ENCODE peak calls at places on chromosomes 3 and 15, in eight cellular contexts. Q is sigmoid colon, B is PC-3, X is upper lobe of right lung, Z is left ventricle myocardium inferior, W is heart left ventricle, D is mucosa of descending colon, V is cardiac muscle cell. Y is an unnamed sample.
A peak's percentile ranks its signal among the peaks of the same experiment; 100 is the strongest.

GRCh38 chr3:194271459-194272035 is 79.6 kb downstream of the CPN2 start:
- DNase-seq in W (no peak), X (peak; percentile 83), B (no peak), Q (no peak), V (no peak), D (no peak), Z (no peak), Y (no peak)

GRCh38 chr3:170321326-170322034 is 36.0 kb upstream of the SKIL start:
- DNase-seq in W (no peak), B (no peak), X (no peak), V (no peak), Q (no peak), Z (no peak), D (no peak), Y (no peak)

GRCh38 chr3:112199622-112200316 is 66.7 kb upstream of the GCSAM start:
- DNase-seq in Q (no peak), D (no peak), W (no peak), X (no peak), B (peak; percentile 95), V (no peak), Z (no peak), Y (no peak)

GRCh38 chr15:73265536-73266153 is 103.1 kb downstream of the HCN4 start:
- DNase-seq in Q (no peak), Z (no peak), V (peak; percentile 71), D (peak; percentile 40), B (peak; percentile 56), X (no peak), W (no peak), Y (no peak)

GRCh38 chr15:99605490-99605931 is 39.7 kb downstream of the MEF2A start:
- DNase-seq in Z (no peak), V (peak; percentile 23), D (no peak), Q (no peak), X (no peak), W (no peak), B (peak; percentile 32), Y (peak; percentile 81)

GRCh38 chr3:167899090-167899489 is 163.6 kb downstream of the SERPINI1 start:
- DNase-seq in X (no peak), V (no peak), B (no peak), W (no peak), D (no peak), Z (no peak), Q (no peak), Y (no peak)

GRCh38 chr15:87843312-87843711 is 413.2 kb downstream of the NTRK3 start:
- DNase-seq in Z (no peak), W (no peak), V (no peak), X (peak; percentile 54), Q (no peak), B (no peak), D (no peak), Y (no peak)

GRCh38 chr15:90412356-90413194 is 24.5 kb downstream of the IQGAP1 start:
- DNase-seq in Z (no peak), D (no peak), V (peak; percentile 29), X (no peak), B (peak; percentile 82), W (no peak), Q (no peak), Y (peak; percentile 88)

GRCh38 chr3:55484191-55484644 is 2.9 kb downstream of the WNT5A start:
- DNase-seq in Q (no peak), Z (peak; percentile 12), V (peak; percentile 30), D (no peak), B (no peak), X (peak; percentile 65), W (no peak), Y (no peak)

GRCh38 chr3:170426240-170426797 is 7.7 kb downstream of the CLDN11 start:
- DNase-seq in X (no peak), Q (no peak), D (no peak), V (no peak), Z (no peak), B (no peak), W (no peak), Y (no peak)

GRCh38 chr15:86915811-86916331 is 836.2 kb downstream of the AGBL1 start:
- DNase-seq in V (peak; percentile 73), Q (no peak), B (peak; percentile 48), Z (no peak), W (no peak), X (no peak), D (no peak), Y (no peak)

GRCh38 chr3:14153663-14154062 is 24.7 kb downstream of the XPC start:
- DNase-seq in V (no peak), D (no peak), Z (no peak), X (no peak), Q (no peak), B (no peak), W (no peak), Y (no peak)

DNA sequence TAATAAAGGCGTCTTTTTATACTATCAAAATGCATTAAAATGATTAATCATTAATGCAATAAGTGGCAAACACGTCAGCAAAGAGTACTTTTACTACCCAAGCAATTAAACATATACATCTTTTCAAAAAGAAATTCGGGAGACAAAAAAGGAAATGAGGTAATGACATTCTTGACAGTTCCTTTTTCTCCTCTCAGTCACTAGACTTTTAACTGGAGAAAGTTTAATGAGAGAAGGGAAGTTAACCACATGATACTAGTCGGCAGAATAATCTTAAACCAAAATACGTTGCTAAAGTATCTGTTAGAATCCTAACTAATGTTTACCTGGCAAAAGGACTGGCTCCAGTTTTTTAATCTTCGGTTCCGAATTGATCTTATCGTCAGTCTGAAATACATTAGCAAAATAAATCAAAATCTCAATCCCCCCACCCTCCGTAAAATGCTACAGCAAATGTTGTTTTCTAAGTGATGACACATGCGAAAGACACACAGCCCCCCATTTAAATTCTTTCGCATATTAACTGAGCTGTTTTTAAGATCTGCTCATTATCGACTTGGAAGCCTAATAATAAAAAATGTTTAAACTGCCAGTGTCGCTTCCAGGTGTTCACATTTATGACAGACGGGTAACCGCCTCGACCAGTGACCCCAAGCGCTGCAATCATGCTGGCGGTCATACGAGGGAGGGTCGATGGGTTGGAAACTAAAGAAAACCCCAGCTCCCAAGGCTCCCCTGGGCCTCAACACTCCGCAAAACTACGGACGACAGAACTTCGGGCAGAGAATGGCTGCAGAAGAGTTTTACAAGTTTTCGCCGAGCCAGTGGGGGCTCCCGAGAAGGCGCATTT is 752 bp downstream of the MTMR10 start:
- DNase-seq in V (no peak), W (no peak), D (no peak), X (no peak), Z (no peak), Q (no peak), B (peak; percentile 30), Y (no peak)
- TF ChIP-seq CTCF in V (no peak), W (no peak), D (no peak), X (no peak), Z (no peak), Q (no peak), B (no peak), Y (no peak)

DNA sequence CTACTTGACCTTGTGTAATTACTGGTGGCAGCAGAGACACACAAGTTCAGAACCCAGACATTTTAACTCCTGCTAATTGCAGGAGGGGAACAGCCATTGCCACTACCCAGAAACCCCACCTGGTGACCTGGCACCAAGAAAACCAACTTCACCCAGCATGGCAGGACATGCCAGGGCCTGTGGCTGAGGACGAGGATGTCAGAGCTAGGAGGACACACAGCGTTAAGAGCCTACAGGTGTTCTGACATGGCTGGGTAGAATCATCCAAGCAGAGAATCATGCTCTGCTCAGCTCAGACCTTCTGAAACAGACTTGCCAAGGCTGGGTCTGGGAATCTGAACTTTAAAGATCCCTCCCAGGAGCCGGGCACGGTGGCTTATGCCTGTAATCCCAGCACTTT is 11.7 kb upstream of the SPATA12 start:
- DNase-seq in Q (no peak), D (no peak), Z (no peak), V (no peak), W (no peak), X (no peak), B (no peak), Y (no peak)
- H3K4me1 ChIP-seq in Q (peaks cover 29% of the 10 kb centered on the region), D (no peaks in the 10 kb centered on the region), Z (peaks cover 23% of the 10 kb centered on the region), V (peaks cover 7% of the 10 kb centered on the region), W (peaks cover 12% of the 10 kb centered on the region), X (peaks cover 5% of the 10 kb centered on the region), B (no peaks in the 10 kb centered on the region), Y (no peaks in the 10 kb centered on the region)

DNA sequence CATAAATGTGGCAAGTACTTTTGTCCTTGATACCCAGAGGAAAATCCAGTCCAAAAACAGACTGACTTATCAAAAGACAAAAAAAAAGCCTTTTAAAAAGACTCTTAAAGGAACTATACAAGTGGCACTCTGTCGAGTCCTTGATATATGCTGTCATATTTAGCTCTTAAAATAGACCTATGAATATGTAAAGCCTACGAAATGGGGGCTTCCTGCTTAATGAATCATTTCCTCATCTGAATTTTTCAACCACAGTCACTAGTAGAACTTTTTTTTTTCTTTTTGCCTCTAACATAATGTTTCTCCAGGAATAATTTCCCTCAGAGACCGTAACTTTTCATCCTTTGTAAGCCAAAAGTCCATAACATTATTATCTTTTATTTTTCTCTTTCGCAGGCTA is 95.8 kb downstream of the P3H2 start:
- DNase-seq in W (no peak), V (no peak), D (no peak), Q (no peak), B (peak; percentile 44), X (no peak), Z (no peak), Y (no peak)
- H3K36me3 ChIP-seq in W (no peaks in the 10 kb centered on the region), V (no peaks in the 10 kb centered on the region), D (no peaks in the 10 kb centered on the region), Q (no peaks in the 10 kb centered on the region), B (no peaks in the 10 kb centered on the region), X (no peaks in the 10 kb centered on the region), Z (no peaks in the 10 kb centered on the region), Y (no peaks in the 10 kb centered on the region)

DNA sequence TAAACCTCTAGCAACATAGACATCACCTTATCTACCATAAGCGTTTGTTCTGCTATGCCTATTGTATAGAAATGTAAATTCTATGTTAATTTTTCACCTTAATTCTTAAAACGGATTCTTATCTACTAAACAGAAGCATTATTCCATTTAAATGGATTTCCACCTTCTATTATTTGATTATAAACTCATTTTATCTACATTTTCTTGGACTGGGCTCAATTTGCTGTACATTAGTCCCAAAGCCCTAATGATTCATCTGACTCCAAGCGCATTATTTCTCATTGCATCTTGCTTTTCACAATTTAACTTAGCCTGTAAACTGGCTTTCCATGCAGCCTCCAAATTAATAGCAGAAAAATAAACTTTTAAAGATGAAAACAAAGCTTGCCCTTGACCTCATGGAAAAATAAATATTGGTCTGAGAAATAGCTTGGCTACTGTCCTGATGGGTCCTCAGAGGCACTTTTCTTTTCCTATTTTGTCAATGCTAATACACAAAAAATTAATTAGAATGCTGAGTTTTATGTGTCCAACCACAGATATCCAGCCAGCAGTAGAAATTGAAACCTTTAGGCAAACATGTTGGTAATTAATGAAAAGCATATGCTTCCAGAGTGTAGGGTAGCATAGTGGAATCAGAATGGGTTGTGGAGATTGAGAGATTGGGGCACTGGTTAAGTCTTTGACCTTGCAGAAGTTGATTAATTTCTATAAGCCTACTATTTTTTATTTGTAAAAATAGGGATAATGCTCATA is 81.4 kb upstream of the CFAP20DC start:
- DNase-seq in Q (no peak), B (no peak), V (no peak), Z (no peak), D (no peak), W (no peak), X (no peak), Y (no peak)
- TF ChIP-seq CTCF in Q (no peak), B (no peak), V (no peak), Z (no peak), D (no peak), W (no peak), X (no peak), Y (no peak)

GRCh38 chr15:60819860-60820259 is 340.9 kb upstream of the ICE2 start:
- DNase-seq in W (no peak), X (no peak), D (no peak), Q (no peak), Z (no peak), V (no peak), B (no peak), Y (no peak)
- H3K4me1 ChIP-seq in W (peaks cover 5% of the 10 kb centered on the region), X (no peaks in the 10 kb centered on the region), D (no peaks in the 10 kb centered on the region), Q (peaks cover 3% of the 10 kb centered on the region), Z (peaks cover 6% of the 10 kb centered on the region), V (no peaks in the 10 kb centered on the region), B (no peaks in the 10 kb centered on the region), Y (no peaks in the 10 kb centered on the region)

Y was measured in RWPE2.